ENCODE peak calls at places on chromosomes 6 and 20, in four cellular contexts. S, H, E and Y are unnamed samples.

GRCh38 chr6:14502551-14502950 is 385.0 kb downstream of the CD83 start:
- DNase-seq in E (no peak), S (no peak), H (no peak), Y (no peak)

GRCh38 chr6:43809417-43810305 is 39.6 kb downstream of the VEGFA start:
- DNase-seq in H (no peak), S (peak), E (no peak), Y (no peak)

GRCh38 chr20:18857640-18858039 is 44.1 kb downstream of the SCP2D1 start:
- DNase-seq in H (no peak), S (no peak), E (no peak), Y (no peak)

GRCh38 chr20:52622086-52622485 is 350.1 kb upstream of the TSHZ2 start:
- DNase-seq in E (no peak), H (no peak), S (no peak), Y (no peak)

GRCh38 chr20:49562341-49563014 is 5.5 kb downstream of the PTGIS start:
- DNase-seq in S (peak), H (no peak), E (no peak), Y (no peak)

GRCh38 chr20:37226889-37227288 is 34.7 kb downstream of the GHRH start:
- DNase-seq in S (peak), H (no peak), E (no peak), Y (no peak)

GRCh38 chr20:46021361-46022359 is 7.4 kb upstream of the SLC12A5 start:
- DNase-seq in H (no peak), S (peak), E (no peak), Y (no peak)

GRCh38 chr6:33581186-33581585 is 1.1 kb upstream of the BAK1 start:
- DNase-seq in S (no peak), H (no peak), E (no peak), Y (no peak)

GRCh38 chr6:111427341-111428116 is 55.5 kb downstream of the REV3L start:
- DNase-seq in H (peak), S (no peak), E (no peak), Y (no peak)

GRCh38 chr20:47645632-47646031 is 139.6 kb downstream of the SULF2 start:
- DNase-seq in H (no peak), S (no peak), E (no peak), Y (no peak)

GRCh38 chr6:149843051-149843633 is 21.0 kb downstream of the LRP11 start:
- DNase-seq in H (no peak), S (peak), E (no peak), Y (no peak)

GRCh38 chr6:153162646-153163045 is 31.6 kb upstream of the RGS17 start:
- DNase-seq in S (no peak), E (no peak), H (no peak), Y (no peak)

GRCh38 chr6:37242429-37243052 is 15.0 kb upstream of the TBC1D22B start:
- DNase-seq in S (peak), H (no peak), E (no peak), Y (no peak)

GRCh38 chr6:161418458-161418945 is 144.6 kb upstream of the AGPAT4 start:
- DNase-seq in H (peak), S (peak), E (peak), Y (no peak)

GRCh38 chr6:26065952-26066380 is 21.3 kb upstream of the HFE start:
- DNase-seq in S (peak), E (no peak), H (peak), Y (no peak)

GRCh38 chr6:150336299-150336698 is 32.5 kb upstream of the IYD start:
- DNase-seq in E (no peak), S (no peak), H (no peak), Y (no peak)

GRCh38 chr6:116500969-116501433 is 10.4 kb upstream of the CALHM5 start:
- DNase-seq in H (no peak), E (no peak), S (no peak), Y (no peak)

GRCh38 chr6:13311155-13311554 is 17.2 kb downstream of the TBC1D7 start:
- DNase-seq in E (no peak), S (no peak), H (no peak), Y (no peak)

GRCh38 chr20:61903575-61904340 is 161.9 kb downstream of the TAF4 start:
- DNase-seq in S (no peak), H (no peak), E (no peak), Y (no peak)

GRCh38 chr6:142899101-142899760 is 45.7 kb downstream of the HIVEP2 start:
- DNase-seq in E (no peak), S (no peak), H (no peak), Y (no peak)

GRCh38 chr6:34249469-34250370 is 914 bp upstream of the SMIM29 start:
- DNase-seq in E (no peak), H (no peak), S (no peak), Y (no peak)

GRCh38 chr6:154806804-154807203 is 73.6 kb downstream of the SCAF8 start:
- DNase-seq in S (no peak), H (no peak), E (no peak), Y (no peak)

GRCh38 chr20:47310729-47311128 is 45.8 kb downstream of the ZMYND8 start:
- DNase-seq in E (no peak), H (no peak), S (no peak), Y (no peak)

GRCh38 chr20:48921883-48922867 is 664 bp downstream of the ARFGEF2 start:
- DNase-seq in E (peak), H (no peak), S (peak), Y (no peak)

GRCh38 chr6:91653954-91654843 is 1067.3 kb upstream of the MAP3K7 start:
- DNase-seq in H (no peak), S (no peak), E (no peak), Y (no peak)

GRCh38 chr6:169976301-169977081 is 225.1 kb downstream of the ERMARD start:
- DNase-seq in E (no peak), H (no peak), S (no peak), Y (no peak)

GRCh38 chr6:141443668-141444067 is 689.1 kb upstream of the GJE1 start:
- DNase-seq in S (no peak), H (no peak), E (no peak), Y (no peak)

GRCh38 chr6:16031278-16031981 is 97.5 kb upstream of the MYLIP start:
- DNase-seq in S (no peak), E (no peak), H (no peak), Y (no peak)

GRCh38 chr20:1391640-1392442 is 1.0 kb downstream of the FKBP1A start:
- DNase-seq in H (no peak), E (no peak), S (no peak), Y (no peak)

GRCh38 chr6:42372699-42373098 is 79.0 kb downstream of the TRERF1 start:
- DNase-seq in H (no peak), E (no peak), S (no peak), Y (no peak)

GRCh38 chr6:166683477-166683876 is 56.4 kb upstream of the RPS6KA2 start:
- DNase-seq in S (peak), E (no peak), H (no peak), Y (no peak)

GRCh38 chr6:157669747-157670216 is 153.3 kb upstream of the SNX9 start:
- DNase-seq in S (peak), H (no peak), E (peak), Y (peak)

DNA sequence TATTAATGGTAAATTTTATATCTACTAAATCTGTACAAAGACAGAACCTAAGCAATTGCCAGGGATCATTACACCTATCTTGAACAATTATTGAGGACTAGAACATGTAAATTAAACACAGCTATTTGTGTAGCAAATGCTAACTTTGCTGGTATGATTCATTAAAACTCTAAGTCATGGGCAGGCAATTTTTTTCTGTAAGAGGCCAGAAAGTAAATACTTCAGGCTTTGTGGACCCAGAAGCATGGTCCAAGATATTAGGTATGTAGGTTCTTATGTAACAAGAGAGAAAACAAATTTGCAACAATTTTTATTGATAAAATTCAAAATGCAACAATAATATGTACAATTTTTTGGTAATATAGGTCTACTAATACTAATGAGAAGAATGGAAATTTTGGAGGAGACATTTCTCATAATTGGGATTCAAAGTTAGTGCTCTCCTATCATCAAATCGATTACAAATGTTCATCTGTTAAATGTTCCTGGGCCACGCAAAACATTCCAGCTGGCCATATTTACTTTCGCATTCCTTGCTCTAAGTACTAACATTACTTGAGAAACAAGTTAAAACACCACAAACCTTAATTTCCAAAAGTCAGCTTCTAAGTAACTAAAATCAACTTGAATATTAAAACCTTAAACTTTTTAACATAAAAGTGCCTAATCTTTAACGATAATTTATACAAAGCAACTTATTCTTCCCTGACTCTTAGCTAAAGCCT is 4.3 kb downstream of the TMEM30A start:
- DNase-seq in E (no peak), H (no peak), S (no peak), Y (no peak)
- H3K27ac ChIP-seq in E (no peak), H (no peak), S (peak), Y (no peak)

DNA sequence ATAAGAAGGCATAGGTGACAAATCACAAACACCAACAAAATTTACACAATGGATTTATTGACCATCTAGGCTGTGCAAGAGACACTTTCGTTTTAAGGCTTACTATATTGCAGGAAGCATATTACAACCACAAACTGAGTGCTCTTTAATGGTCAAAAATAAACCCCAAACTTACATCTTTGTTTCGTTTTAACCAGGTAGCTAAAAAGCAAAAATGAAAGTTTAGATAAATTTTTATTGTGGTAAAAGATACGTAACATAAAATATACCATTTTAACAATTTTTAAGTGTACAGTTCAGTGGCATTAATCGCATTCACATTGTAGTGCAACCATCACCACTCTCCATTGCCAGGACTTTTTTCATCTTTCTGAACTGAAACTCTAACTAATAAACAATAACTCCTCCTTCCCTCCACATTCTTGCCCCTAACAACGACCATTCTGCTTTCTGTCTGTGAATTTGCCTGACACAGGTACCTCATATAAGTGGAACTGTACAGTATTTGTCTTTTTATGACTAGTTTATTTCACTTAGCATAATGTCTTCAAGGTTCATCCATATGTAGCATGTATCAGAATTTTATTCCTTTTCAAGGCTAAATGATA is 32.3 kb upstream of the DUSP22 start:
- DNase-seq in H (peak), E (no peak), S (no peak), Y (no peak)
- H3K27ac ChIP-seq in H (peak), E (no peak), S (no peak), Y (no peak)

GRCh38 chr6:44898296-44898930 is 429.7 kb upstream of the RUNX2 start:
- DNase-seq in S (no peak), E (no peak), H (no peak), Y (no peak)

GRCh38 chr6:44892579-44892978 is 435.6 kb upstream of the RUNX2 start:
- DNase-seq in S (no peak), H (no peak), E (no peak), Y (no peak)

GRCh38 chr6:44897286-44897685 is 430.8 kb upstream of the RUNX2 start:
- DNase-seq in E (no peak), S (no peak), H (no peak), Y (no peak)

DNA sequence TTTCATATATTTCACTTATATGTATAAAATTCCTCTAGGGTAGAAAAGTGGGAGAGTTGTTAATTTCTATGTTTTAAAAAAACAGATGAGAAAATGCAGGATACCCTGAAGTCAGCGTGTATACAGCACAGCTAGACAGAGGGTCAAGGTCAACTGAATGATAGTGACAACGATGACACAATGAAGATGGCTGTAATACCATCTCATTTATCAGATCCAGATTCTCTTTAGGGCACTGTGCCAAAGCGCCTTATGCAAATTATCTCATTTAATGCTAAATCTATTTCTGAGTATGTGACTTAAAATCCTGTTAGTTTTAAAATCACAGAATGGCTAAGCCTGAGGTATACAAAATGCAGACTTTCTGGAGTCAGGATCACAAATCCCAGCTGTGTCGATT is 431.4 kb upstream of the RUNX2 start:
- DNase-seq in H (no peak), S (no peak), E (no peak), Y (no peak)
- H3K27ac ChIP-seq in H (no peak), S (no peak), E (no peak), Y (no peak)

GRCh38 chr6:163263998-163264661 is 150.4 kb upstream of the QKI start:
- DNase-seq in H (no peak), E (no peak), S (peak), Y (peak)
- H3K27ac ChIP-seq in H (no peak), E (no peak), S (peak), Y (peak)

DNA sequence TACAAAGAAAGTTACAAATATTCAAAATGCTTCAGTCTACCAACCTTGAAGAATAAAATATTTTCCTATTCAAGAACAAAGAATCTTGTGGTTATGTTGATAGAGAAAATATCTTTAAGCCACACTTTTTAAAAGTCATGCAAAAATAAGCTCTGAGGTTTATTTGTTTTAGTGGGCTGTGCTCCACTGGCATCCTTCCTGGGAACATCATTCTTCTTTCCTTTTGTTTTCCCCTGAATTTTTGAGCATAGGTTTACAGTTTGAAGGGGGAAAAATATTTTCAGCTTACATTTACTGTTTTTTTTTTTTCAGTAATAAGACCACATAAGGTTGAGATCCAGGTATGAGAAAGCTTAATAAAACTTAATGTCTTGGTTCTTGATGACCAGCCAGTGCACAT is 72.0 kb upstream of the BACH2 start:
- DNase-seq in H (no peak), E (no peak), S (no peak), Y (no peak)
- H3K27ac ChIP-seq in H (no peak), E (no peak), S (no peak), Y (no peak)

GRCh38 chr6:85461806-85462185 is 11.9 kb downstream of the NT5E start:
- DNase-seq in H (no peak), S (no peak), E (no peak), Y (no peak)

GRCh38 chr6:85460154-85460950 is 10.5 kb downstream of the NT5E start:
- DNase-seq in S (no peak), H (no peak), E (no peak), Y (no peak)

GRCh38 chr6:85459224-85459901 is 9.5 kb downstream of the NT5E start:
- DNase-seq in E (no peak), S (no peak), H (no peak), Y (no peak)

GRCh38 chr6:85462673-85463072 is 12.8 kb downstream of the NT5E start:
- DNase-seq in H (no peak), S (no peak), E (no peak), Y (no peak)

GRCh38 chr6:85460951-85461805 is 11.3 kb downstream of the NT5E start:
- DNase-seq in H (peak), E (no peak), S (no peak), Y (no peak)
- H3K27ac ChIP-seq in H (no peak), E (no peak), S (peak), Y (no peak)

GRCh38 chr6:140344149-140344913 is 969.9 kb upstream of the CITED2 start:
- DNase-seq in S (no peak), H (no peak), E (no peak), Y (no peak)
- H3K27ac ChIP-seq in S (no peak), H (no peak), E (no peak), Y (no peak)